ENCODE peak calls at places on chromosomes 5 and 9, in five cellular contexts. One of them, this sample, is unnamed.

GRCh38 chr5:73863911-73864310 is 237.9 kb downstream of the ARHGEF28 start:
- DNase-seq in K562: no peak
- DNase-seq in SK-N-SH: no peak
- DNase-seq in GM12878: no peak
- DNase-seq in transverse colon: no peak
- DNase-seq in this sample: no peak

GRCh38 chr5:5318426-5319205 is 103.9 kb upstream of the ICE1 start:
- DNase-seq in K562: no peak
- DNase-seq in SK-N-SH: peak
- DNase-seq in GM12878: no peak
- DNase-seq in transverse colon: no peak
- DNase-seq in this sample: no peak

GRCh38 chr9:125971895-125972729 is 224.9 kb downstream of the PBX3 start:
- DNase-seq in K562: no peak
- DNase-seq in SK-N-SH: no peak
- DNase-seq in GM12878: no peak
- DNase-seq in transverse colon: no peak
- DNase-seq in this sample: no peak

GRCh38 chr5:8829322-8830029 is 716.4 kb downstream of the SEMA5A start:
- DNase-seq in K562: no peak
- DNase-seq in SK-N-SH: no peak
- DNase-seq in GM12878: no peak
- DNase-seq in transverse colon: no peak
- DNase-seq in this sample: peak

GRCh38 chr9:127835930-127836586 is 18.4 kb downstream of the ENG start:
- DNase-seq in K562: no peak
- DNase-seq in SK-N-SH: no peak
- DNase-seq in GM12878: no peak
- DNase-seq in transverse colon: peak
- DNase-seq in this sample: peak

GRCh38 chr5:150506571-150507282 is 1.2 kb upstream of the NDST1 start:
- DNase-seq in K562: no peak
- DNase-seq in SK-N-SH: no peak
- DNase-seq in GM12878: no peak
- DNase-seq in transverse colon: no peak
- DNase-seq in this sample: no peak

GRCh38 chr5:14444988-14445387 is 136.6 kb upstream of the OTULINL start:
- DNase-seq in K562: no peak
- DNase-seq in SK-N-SH: no peak
- DNase-seq in GM12878: no peak
- DNase-seq in transverse colon: no peak
- DNase-seq in this sample: peak

GRCh38 chr9:89042984-89043383 is 51.7 kb downstream of the S1PR3 start:
- DNase-seq in K562: no peak
- DNase-seq in SK-N-SH: no peak
- DNase-seq in GM12878: no peak
- DNase-seq in transverse colon: no peak
- DNase-seq in this sample: no peak

GRCh38 chr9:107119294-107119693 is 163.8 kb upstream of the RAD23B start:
- DNase-seq in K562: no peak
- DNase-seq in SK-N-SH: no peak
- DNase-seq in GM12878: no peak
- DNase-seq in transverse colon: no peak
- DNase-seq in this sample: no peak

GRCh38 chr9:129111762-129112151 is 542 bp downstream of the PTPA start:
- DNase-seq in K562: peak
- DNase-seq in SK-N-SH: peak
- DNase-seq in GM12878: no peak
- DNase-seq in transverse colon: peak
- DNase-seq in this sample: peak

GRCh38 chr9:19999491-20000057 is 210.7 kb upstream of the SLC24A2 start:
- DNase-seq in K562: no peak
- DNase-seq in SK-N-SH: no peak
- DNase-seq in GM12878: peak
- DNase-seq in transverse colon: no peak
- DNase-seq in this sample: peak

GRCh38 chr5:145362261-145362660 is 472.9 kb downstream of the PRELID2 start:
- DNase-seq in K562: no peak
- DNase-seq in SK-N-SH: no peak
- DNase-seq in GM12878: no peak
- DNase-seq in transverse colon: no peak
- DNase-seq in this sample: peak

GRCh38 chr9:113808391-113809191 is 67.5 kb upstream of the ZNF618 start:
- DNase-seq in K562: no peak
- DNase-seq in SK-N-SH: no peak
- DNase-seq in GM12878: no peak
- DNase-seq in transverse colon: no peak
- DNase-seq in this sample: peak

GRCh38 chr5:141714542-141715303 is 32.7 kb upstream of the ARAP3 start:
- DNase-seq in K562: no peak
- DNase-seq in SK-N-SH: no peak
- DNase-seq in GM12878: no peak
- DNase-seq in transverse colon: no peak
- DNase-seq in this sample: no peak

GRCh38 chr5:10631597-10631996 is 67.7 kb downstream of the ANKRD33B start:
- DNase-seq in K562: no peak
- DNase-seq in SK-N-SH: no peak
- DNase-seq in GM12878: no peak
- DNase-seq in transverse colon: no peak
- DNase-seq in this sample: no peak

GRCh38 chr9:75483636-75484035 is 395.3 kb downstream of the OSTF1 start:
- DNase-seq in K562: no peak
- DNase-seq in SK-N-SH: no peak
- DNase-seq in GM12878: no peak
- DNase-seq in transverse colon: no peak
- DNase-seq in this sample: no peak

GRCh38 chr5:136098171-136098570 is 34.5 kb upstream of the SMAD5 start:
- DNase-seq in K562: no peak
- DNase-seq in SK-N-SH: no peak
- DNase-seq in GM12878: no peak
- DNase-seq in transverse colon: no peak
- DNase-seq in this sample: no peak

GRCh38 chr5:157290981-157291711 is 25.2 kb downstream of the CYFIP2 start:
- DNase-seq in K562: no peak
- DNase-seq in SK-N-SH: no peak
- DNase-seq in GM12878: no peak
- DNase-seq in transverse colon: peak
- DNase-seq in this sample: no peak

GRCh38 chr9:134778841-134779411 is 101.7 kb upstream of the FCN2 start:
- DNase-seq in K562: peak
- DNase-seq in SK-N-SH: peak
- DNase-seq in GM12878: no peak
- DNase-seq in transverse colon: peak
- DNase-seq in this sample: peak

GRCh38 chr9:105401651-105402050 is 46.2 kb upstream of the FSD1L start:
- DNase-seq in K562: no peak
- DNase-seq in SK-N-SH: no peak
- DNase-seq in GM12878: no peak
- DNase-seq in transverse colon: no peak
- DNase-seq in this sample: peak

GRCh38 chr5:116532762-116533525 is 41.7 kb downstream of the SEMA6A start:
- DNase-seq in K562: no peak
- DNase-seq in SK-N-SH: no peak
- DNase-seq in GM12878: no peak
- DNase-seq in transverse colon: no peak
- DNase-seq in this sample: no peak

GRCh38 chr9:130869250-130869649 is 27.4 kb downstream of the QRFP start:
- DNase-seq in K562: peak
- DNase-seq in SK-N-SH: peak
- DNase-seq in GM12878: no peak
- DNase-seq in transverse colon: peak
- DNase-seq in this sample: peak

DNA sequence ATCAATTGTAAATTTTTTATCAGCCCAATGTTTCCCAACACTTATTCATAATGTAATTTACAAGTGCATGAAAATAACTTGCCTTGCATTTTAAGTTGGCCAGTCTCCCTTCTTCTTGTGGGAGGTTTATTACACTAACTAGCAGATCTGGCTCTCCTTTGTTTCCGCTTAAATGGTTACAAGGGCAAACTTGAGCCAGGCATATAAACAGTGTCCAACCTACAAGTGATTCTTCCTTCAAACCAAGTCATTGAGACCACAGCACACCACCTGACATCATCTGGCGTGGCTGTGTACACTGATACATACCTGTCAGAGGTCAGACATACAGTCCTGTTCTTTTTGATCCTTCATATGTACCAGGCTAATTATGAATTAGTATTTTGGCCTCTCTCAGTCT is 80.1 kb downstream of the ALDH1A1 start:
- DNase-seq in K562: no peak
- DNase-seq in SK-N-SH: no peak
- DNase-seq in GM12878: no peak
- DNase-seq in transverse colon: peak
- DNase-seq in this sample: peak
- TF ChIP-seq POLR2AphosphoS5 in K562: no peak
- TF ChIP-seq POLR2AphosphoS5 in SK-N-SH: no peak
- TF ChIP-seq POLR2AphosphoS5 in GM12878: no peak
- TF ChIP-seq POLR2AphosphoS5 in transverse colon: peak
- TF ChIP-seq POLR2AphosphoS5 in this sample: no peak

GRCh38 chr5:129067745-129068144 is 26.8 kb upstream of the ISOC1 start:
- DNase-seq in K562: no peak
- DNase-seq in SK-N-SH: no peak
- DNase-seq in GM12878: no peak
- DNase-seq in transverse colon: no peak
- DNase-seq in this sample: no peak

GRCh38 chr5:129063483-129064136 is 30.9 kb upstream of the ISOC1 start:
- DNase-seq in K562: no peak
- DNase-seq in SK-N-SH: peak
- DNase-seq in GM12878: no peak
- DNase-seq in transverse colon: no peak
- DNase-seq in this sample: peak

GRCh38 chr5:129061849-129062248 is 32.7 kb upstream of the ISOC1 start:
- DNase-seq in K562: no peak
- DNase-seq in SK-N-SH: no peak
- DNase-seq in GM12878: no peak
- DNase-seq in transverse colon: no peak
- DNase-seq in this sample: no peak

GRCh38 chr5:129069316-129069715 is 25.2 kb upstream of the ISOC1 start:
- DNase-seq in K562: no peak
- DNase-seq in SK-N-SH: no peak
- DNase-seq in GM12878: no peak
- DNase-seq in transverse colon: no peak
- DNase-seq in this sample: no peak

DNA sequence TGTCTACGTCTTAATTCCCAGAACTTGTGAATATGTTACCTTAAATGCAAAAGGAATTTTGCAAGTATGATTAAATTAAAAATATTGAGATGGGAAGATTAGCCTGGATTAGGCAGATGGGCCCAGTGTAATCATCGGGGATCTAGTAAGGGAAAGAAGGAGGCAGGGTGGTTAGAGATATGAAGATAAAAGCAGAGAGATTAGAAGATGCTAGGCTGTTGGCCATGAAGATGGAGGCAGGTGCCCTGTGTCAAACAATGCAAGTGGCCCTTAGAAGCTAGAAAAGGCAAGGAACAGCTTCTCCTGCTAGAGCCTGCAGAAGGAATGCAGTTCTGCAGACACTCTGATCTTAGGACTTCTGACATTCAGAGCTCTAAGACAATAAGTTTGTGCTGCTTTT is 28.8 kb upstream of the ISOC1 start:
- DNase-seq in K562: no peak
- DNase-seq in SK-N-SH: no peak
- DNase-seq in GM12878: no peak
- DNase-seq in transverse colon: no peak
- DNase-seq in this sample: no peak
- TF ChIP-seq POLR2AphosphoS5 in K562: no peak
- TF ChIP-seq POLR2AphosphoS5 in SK-N-SH: no peak
- TF ChIP-seq POLR2AphosphoS5 in GM12878: no peak
- TF ChIP-seq POLR2AphosphoS5 in transverse colon: no peak
- TF ChIP-seq POLR2AphosphoS5 in this sample: no peak

GRCh38 chr9:95150903-95151302 is 166.6 kb downstream of the FANCC start:
- DNase-seq in K562: no peak
- DNase-seq in SK-N-SH: no peak
- DNase-seq in GM12878: no peak
- DNase-seq in transverse colon: no peak
- DNase-seq in this sample: no peak

GRCh38 chr9:95157491-95158151 is 159.9 kb downstream of the FANCC start:
- DNase-seq in K562: no peak
- DNase-seq in SK-N-SH: peak
- DNase-seq in GM12878: peak
- DNase-seq in transverse colon: peak
- DNase-seq in this sample: peak

GRCh38 chr9:95156074-95156473 is 161.4 kb downstream of the FANCC start:
- DNase-seq in K562: no peak
- DNase-seq in SK-N-SH: no peak
- DNase-seq in GM12878: no peak
- DNase-seq in transverse colon: no peak
- DNase-seq in this sample: no peak

GRCh38 chr9:95155211-95155610 is 162.3 kb downstream of the FANCC start:
- DNase-seq in K562: no peak
- DNase-seq in SK-N-SH: no peak
- DNase-seq in GM12878: no peak
- DNase-seq in transverse colon: no peak
- DNase-seq in this sample: no peak
- TF ChIP-seq POLR2AphosphoS5 in K562: no peak
- TF ChIP-seq POLR2AphosphoS5 in SK-N-SH: no peak
- TF ChIP-seq POLR2AphosphoS5 in GM12878: no peak
- TF ChIP-seq POLR2AphosphoS5 in transverse colon: no peak
- TF ChIP-seq POLR2AphosphoS5 in this sample: no peak

DNA sequence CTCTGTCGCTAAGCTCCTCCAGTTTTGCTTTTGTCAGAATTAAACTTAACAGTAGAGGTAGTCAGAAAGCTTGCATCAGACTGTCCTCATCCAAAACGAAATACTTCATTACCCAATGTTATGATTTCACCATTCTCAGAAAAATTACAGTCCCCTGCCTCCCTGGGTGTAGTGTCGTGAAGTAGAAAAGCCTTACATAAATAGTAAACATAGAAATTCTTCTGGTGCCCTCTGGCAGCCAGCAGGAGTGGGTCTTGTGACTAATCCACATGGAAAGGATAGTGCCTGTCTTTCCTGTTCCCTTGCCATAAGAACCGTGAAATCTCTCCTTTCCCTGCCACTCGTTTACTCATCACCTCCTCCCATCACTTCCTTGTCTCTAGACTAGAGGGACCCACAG is 230.6 kb downstream of the GNA14 start:
- DNase-seq in K562: no peak
- DNase-seq in SK-N-SH: no peak
- DNase-seq in GM12878: no peak
- DNase-seq in transverse colon: no peak
- DNase-seq in this sample: peak
- TF ChIP-seq POLR2AphosphoS5 in K562: no peak
- TF ChIP-seq POLR2AphosphoS5 in SK-N-SH: no peak
- TF ChIP-seq POLR2AphosphoS5 in GM12878: no peak
- TF ChIP-seq POLR2AphosphoS5 in transverse colon: no peak
- TF ChIP-seq POLR2AphosphoS5 in this sample: no peak

GRCh38 chr9:77978086-77978781 is 53.4 kb downstream of the GNAQ start:
- DNase-seq in K562: no peak
- DNase-seq in SK-N-SH: no peak
- DNase-seq in GM12878: no peak
- DNase-seq in transverse colon: no peak
- DNase-seq in this sample: peak

GRCh38 chr9:77982985-77983662 is 48.5 kb downstream of the GNAQ start:
- DNase-seq in K562: no peak
- DNase-seq in SK-N-SH: no peak
- DNase-seq in GM12878: no peak
- DNase-seq in transverse colon: no peak
- DNase-seq in this sample: no peak

GRCh38 chr9:77980622-77981021 is 51.0 kb downstream of the GNAQ start:
- DNase-seq in K562: no peak
- DNase-seq in SK-N-SH: no peak
- DNase-seq in GM12878: no peak
- DNase-seq in transverse colon: no peak
- DNase-seq in this sample: peak

GRCh38 chr9:77981907-77982306 is 49.7 kb downstream of the GNAQ start:
- DNase-seq in K562: no peak
- DNase-seq in SK-N-SH: no peak
- DNase-seq in GM12878: no peak
- DNase-seq in transverse colon: no peak
- DNase-seq in this sample: no peak

GRCh38 chr9:77981332-77981731 is 50.3 kb downstream of the GNAQ start:
- DNase-seq in K562: no peak
- DNase-seq in SK-N-SH: no peak
- DNase-seq in GM12878: no peak
- DNase-seq in transverse colon: peak
- DNase-seq in this sample: peak
- TF ChIP-seq POLR2AphosphoS5 in K562: no peak
- TF ChIP-seq POLR2AphosphoS5 in SK-N-SH: no peak
- TF ChIP-seq POLR2AphosphoS5 in GM12878: no peak
- TF ChIP-seq POLR2AphosphoS5 in transverse colon: peak
- TF ChIP-seq POLR2AphosphoS5 in this sample: peak

This sample was measured in endothelial cell of umbilical vein.